ENCODE peak calls at places on chromosome 17, in six cellular contexts. C is foreskin fibroblast, X is GM12865, J is RWPE2, W is thoracic aorta, O is HFF-Myc. H is an unnamed sample.

GRCh38 chr17:65167581-65167980 is 30.4 kb downstream of the RGS9 start:
- DNase-seq in C (no peak), X (no peak), J (no peak), W (no peak), O (no peak), H (no peak)

GRCh38 chr17:50949128-50950001 is 83.2 kb upstream of the TOB1 start:
- DNase-seq in C (no peak), X (no peak), J (no peak), W (no peak), O (no peak), H (no peak)

GRCh38 chr17:33990943-33991706 is 264.0 kb upstream of the CCL2 start:
- DNase-seq in C (no peak), X (no peak), J (no peak), W (no peak), O (no peak), H (no peak)

GRCh38 chr17:20979792-20980083 is 63.1 kb downstream of the USP22 start:
- DNase-seq in C (no peak), X (no peak), J (no peak), W (no peak), O (no peak), H (no peak)

GRCh38 chr17:2615882-2616281 is 22.4 kb downstream of the PAFAH1B1 start:
- DNase-seq in C (no peak), X (no peak), J (no peak), W (no peak), O (no peak), H (no peak)

GRCh38 chr17:1177099-1177996 is 2.4 kb downstream of the ABR start:
- DNase-seq in C (peak), X (no peak), J (no peak), W (no peak), O (no peak), H (peak)

GRCh38 chr17:50290074-50290702 is 15.9 kb downstream of the TMEM92 start:
- DNase-seq in C (peak), X (peak), J (no peak), W (peak), O (peak), H (peak)

GRCh38 chr17:14201595-14201994 is 35.1 kb downstream of the CDRT15 start:
- DNase-seq in C (no peak), X (no peak), J (no peak), W (no peak), O (no peak), H (no peak)

GRCh38 chr17:40110026-40110425 is 9.6 kb upstream of the NR1D1 start:
- DNase-seq in C (no peak), X (no peak), J (no peak), W (no peak), O (no peak), H (no peak)

GRCh38 chr17:18921912-18922451 is 30.0 kb upstream of the SLC5A10 start:
- DNase-seq in C (no peak), X (peak), J (no peak), W (no peak), O (no peak), H (no peak)

GRCh38 chr17:80512233-80512632 is 32.4 kb upstream of the RPTOR start:
- DNase-seq in C (peak), X (no peak), J (no peak), W (no peak), O (no peak), H (peak)

GRCh38 chr17:48441231-48441711 is 11.3 kb upstream of the SKAP1 start:
- DNase-seq in C (no peak), X (peak), J (no peak), W (no peak), O (no peak), H (no peak)

GRCh38 chr17:19248923-19249574 is 11.9 kb downstream of the EPN2 start:
- DNase-seq in C (peak), X (no peak), J (peak), W (no peak), O (peak), H (peak)

GRCh38 chr17:29043539-29044165 is 711 bp downstream of the PIPOX start:
- DNase-seq in C (no peak), X (no peak), J (no peak), W (no peak), O (no peak), H (no peak)

GRCh38 chr17:82101767-82102679 is 4.0 kb upstream of the FASN start:
- DNase-seq in C (peak), X (no peak), J (no peak), W (no peak), O (no peak), H (no peak)

GRCh38 chr17:21275047-21275578 is 9.4 kb upstream of the MAP2K3 start:
- DNase-seq in C (peak), X (no peak), J (no peak), W (no peak), O (no peak), H (no peak)

GRCh38 chr17:28501421-28502284 is 4.5 kb upstream of the FOXN1 start:
- DNase-seq in C (no peak), X (no peak), J (no peak), W (no peak), O (no peak), H (no peak)

GRCh38 chr17:65254166-65254565 is 117.0 kb downstream of the RGS9 start:
- DNase-seq in C (peak), X (no peak), J (no peak), W (no peak), O (no peak), H (no peak)

GRCh38 chr17:56752263-56752662 is 81.5 kb downstream of the C17orf67 start:
- DNase-seq in C (peak), X (no peak), J (no peak), W (no peak), O (no peak), H (no peak)

GRCh38 chr17:6313835-6314234 is 121.1 kb downstream of the AIPL1 start:
- DNase-seq in C (no peak), X (no peak), J (no peak), W (no peak), O (no peak), H (no peak)

GRCh38 chr17:80850817-80851216 is 140.8 kb upstream of the CHMP6 start:
- DNase-seq in C (peak), X (no peak), J (peak), W (no peak), O (no peak), H (no peak)

GRCh38 chr17:48543854-48544355 is 1.0 kb downstream of the HOXB2 start:
- DNase-seq in C (no peak), X (no peak), J (no peak), W (no peak), O (no peak), H (no peak)

GRCh38 chr17:8884336-8884990 is 17.0 kb upstream of the PIK3R6 start:
- DNase-seq in C (no peak), X (no peak), J (no peak), W (no peak), O (no peak), H (no peak)

GRCh38 chr17:63998050-63998720 is at the start of gene PRR29:
- DNase-seq in C (peak), X (peak), J (peak), W (no peak), O (no peak), H (no peak)

DNA sequence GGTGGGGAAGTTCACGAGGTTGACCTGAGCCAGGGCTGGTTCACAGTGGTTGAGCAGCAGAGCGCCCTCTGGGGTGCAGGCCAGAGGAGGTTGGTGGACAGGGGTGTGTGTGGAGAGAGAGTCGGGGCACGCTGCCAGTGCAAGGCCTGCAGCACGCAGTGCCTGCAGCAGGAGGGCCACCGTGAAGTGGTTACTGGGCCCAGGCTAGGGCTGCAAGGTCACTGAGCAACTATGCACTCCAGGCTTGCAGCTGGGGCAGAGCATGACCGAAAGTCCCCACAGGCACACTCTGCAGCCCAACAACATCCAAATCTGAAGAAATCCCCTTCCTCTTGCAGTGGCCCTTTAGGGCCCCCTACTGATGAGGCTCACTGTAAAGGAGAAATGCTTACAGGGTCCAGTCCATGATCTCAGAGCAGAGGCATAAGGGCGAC is 89.1 kb upstream of the NOL11 start:
- DNase-seq in C (peak), X (peak), J (no peak), W (no peak), O (no peak), H (no peak)
- TF ChIP-seq CTCF in C (no peak), X (peak), J (no peak), W (no peak), O (peak), H (peak)

DNA sequence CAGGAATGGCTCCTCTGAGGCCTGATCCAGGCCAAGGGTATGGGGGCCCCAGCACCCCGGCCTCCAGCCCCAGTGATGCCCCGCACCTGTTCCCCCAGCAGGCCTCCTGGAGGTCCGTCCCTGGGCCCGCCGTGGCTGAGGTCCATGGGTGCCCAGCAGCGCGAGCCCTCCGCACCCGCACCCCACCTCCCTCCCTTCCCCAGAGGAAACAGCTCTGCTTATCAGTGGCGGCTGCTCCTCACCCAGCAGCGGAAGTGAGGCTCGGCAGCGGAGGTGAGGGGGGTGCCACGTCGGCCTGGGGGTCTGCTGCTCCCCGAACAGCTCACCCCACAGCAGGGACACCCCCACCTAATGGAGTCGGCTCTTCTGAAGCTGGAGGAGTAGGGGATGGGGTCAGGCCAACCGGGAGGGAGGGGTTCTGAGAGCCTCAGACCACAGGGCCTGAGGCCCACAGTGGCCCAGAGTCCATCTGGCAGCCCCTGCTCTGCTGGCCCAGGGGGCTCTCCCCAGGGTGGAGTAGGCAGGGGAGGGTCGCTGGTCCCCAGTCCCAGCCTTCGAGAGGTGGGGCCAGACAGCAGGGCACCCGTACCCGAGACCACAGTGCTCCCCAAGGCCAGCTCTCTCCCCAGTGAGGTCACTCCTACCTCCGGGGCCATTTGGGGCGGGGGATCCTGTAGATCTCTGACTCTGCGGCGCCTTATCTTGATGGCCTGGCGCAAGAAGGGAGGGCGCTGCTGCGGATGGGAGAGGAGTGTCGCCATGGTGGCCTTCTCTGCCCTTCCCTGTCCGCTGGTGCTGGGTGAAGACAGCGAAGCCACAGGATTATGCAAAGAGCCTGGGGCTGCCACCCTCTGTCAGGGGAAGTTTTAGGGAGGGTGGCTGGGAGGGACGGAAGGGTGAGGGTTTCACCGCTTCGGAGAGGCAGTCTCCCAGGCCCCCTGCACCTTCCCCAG is at the start of gene UNC13D:
- DNase-seq in C (no peak), X (peak), J (peak), W (no peak), O (no peak), H (no peak)
- H3K4me3 ChIP-seq in C (no peak), X (peak), J (no peak), W (peak), O (no peak), H (no peak)

GRCh38 chr17:38559880-38560230 is 45.9 kb downstream of the SRCIN1 start:
- DNase-seq in C (no peak), X (no peak), J (no peak), W (no peak), O (no peak), H (no peak)

GRCh38 chr17:38558751-38559024 is 47.1 kb downstream of the SRCIN1 start:
- DNase-seq in C (no peak), X (no peak), J (no peak), W (no peak), O (no peak), H (no peak)

GRCh38 chr17:38557836-38558750 is 47.7 kb downstream of the SRCIN1 start:
- DNase-seq in C (peak), X (peak), J (peak), W (peak), O (peak), H (peak)

GRCh38 chr17:38560503-38561318 is 45.0 kb downstream of the SRCIN1 start:
- DNase-seq in C (peak), X (no peak), J (no peak), W (no peak), O (no peak), H (no peak)

GRCh38 chr17:38559025-38559879 is 46.5 kb downstream of the SRCIN1 start:
- DNase-seq in C (peak), X (peak), J (peak), W (no peak), O (no peak), H (no peak)
- TF ChIP-seq CTCF in C (no peak), X (peak), J (no peak), W (no peak), O (no peak), H (no peak)

GRCh38 chr17:36934759-36935630 is 2.3 kb upstream of the LHX1 start:
- DNase-seq in C (peak), X (no peak), J (peak), W (no peak), O (no peak), H (no peak)
- H3K4me3 ChIP-seq in C (no peak), X (no peak), J (no peak), W (peak), O (no peak), H (no peak)

GRCh38 chr17:60641810-60642220 is 35.8 kb upstream of the BCAS3 start:
- DNase-seq in C (peak), X (peak), J (no peak), W (no peak), O (peak), H (peak)
- TF ChIP-seq CTCF in C (peak), X (peak), J (peak), W (peak), O (peak), H (peak)

GRCh38 chr17:75830168-75831031 is 13.8 kb downstream of the UNC13D start:
- DNase-seq in C (no peak), X (no peak), J (peak), W (no peak), O (no peak), H (no peak)

GRCh38 chr17:75832164-75832651 is 12.0 kb downstream of the UNC13D start:
- DNase-seq in C (peak), X (no peak), J (no peak), W (no peak), O (peak), H (peak)

GRCh38 chr17:75831032-75831567 is 13.1 kb downstream of the UNC13D start:
- DNase-seq in C (no peak), X (no peak), J (no peak), W (no peak), O (no peak), H (no peak)

GRCh38 chr17:75834279-75834920 is 9.8 kb downstream of the UNC13D start:
- DNase-seq in C (no peak), X (no peak), J (no peak), W (no peak), O (no peak), H (no peak)

GRCh38 chr17:75832652-75833400 is 11.4 kb downstream of the UNC13D start:
- DNase-seq in C (no peak), X (no peak), J (no peak), W (no peak), O (no peak), H (no peak)
- H3K4me3 ChIP-seq in C (no peak), X (no peak), J (no peak), W (no peak), O (no peak), H (no peak)

DNA sequence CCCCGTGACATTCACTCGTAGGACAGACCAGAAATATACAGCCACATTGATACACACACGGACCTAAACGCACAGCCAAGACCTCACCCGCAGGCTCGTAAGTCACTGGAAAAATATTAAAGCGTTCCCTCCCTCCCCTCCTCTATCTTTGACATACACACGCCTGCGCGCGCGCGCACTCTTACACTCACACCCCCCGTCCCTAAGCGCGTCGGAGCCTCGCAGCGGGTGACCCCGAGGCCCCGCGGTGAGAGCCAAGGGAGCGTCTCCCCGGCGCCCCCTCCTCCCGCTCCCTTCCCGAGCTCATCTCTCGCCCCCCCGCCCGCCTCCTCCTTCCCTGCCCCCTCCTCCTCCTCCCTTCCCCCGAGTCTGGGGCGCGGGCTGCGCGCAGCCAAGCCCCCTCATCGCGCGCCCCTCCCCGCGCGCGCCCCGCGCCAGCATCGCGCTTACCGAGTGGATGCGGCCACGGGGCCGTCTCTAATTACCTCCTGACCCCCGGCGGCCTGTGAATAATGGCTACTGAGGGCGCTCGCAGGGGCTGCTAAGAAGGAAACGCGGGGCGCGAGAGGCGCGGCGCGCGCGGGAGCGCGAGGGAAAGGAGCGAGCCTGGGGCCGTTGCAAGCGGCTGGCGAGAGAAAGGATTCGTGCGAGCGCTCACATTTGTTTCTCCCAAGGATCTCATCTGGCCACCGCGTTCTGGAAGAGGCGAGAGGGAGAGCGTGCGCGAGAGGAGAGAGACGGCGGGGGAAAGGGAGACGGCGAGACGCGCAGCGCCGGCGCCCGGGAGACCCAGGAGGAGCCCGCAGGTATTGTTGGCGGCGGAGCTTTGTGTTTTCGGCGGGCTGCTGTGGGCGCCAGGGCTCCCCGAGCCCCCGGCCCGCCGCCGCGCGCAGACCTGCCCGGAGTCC is 42.4 kb downstream of the RAI1 start:
- DNase-seq in C (peak), X (peak), J (no peak), W (no peak), O (no peak), H (peak)
- TF ChIP-seq CTCF in C (no peak), X (no peak), J (no peak), W (no peak), O (no peak), H (no peak)

GRCh38 chr17:27381007-27381501 is 75.2 kb upstream of the KSR1 start:
- DNase-seq in C (peak), X (peak), J (no peak), W (no peak), O (no peak), H (no peak)
- H3K4me3 ChIP-seq in C (no peak), X (no peak), J (no peak), W (no peak), O (no peak), H (no peak)

GRCh38 chr17:38918916-38919315 is 6.5 kb upstream of the LASP1NB start:
- DNase-seq in C (no peak), X (no peak), J (no peak), W (no peak), O (no peak), H (no peak)

GRCh38 chr17:38916771-38917170 is 8.6 kb upstream of the LASP1NB start:
- DNase-seq in C (no peak), X (no peak), J (no peak), W (no peak), O (no peak), H (no peak)

GRCh38 chr17:38919316-38920078 is 5.9 kb upstream of the LASP1NB start:
- DNase-seq in C (no peak), X (no peak), J (no peak), W (no peak), O (no peak), H (no peak)

GRCh38 chr17:38917259-38917658 is 8.2 kb upstream of the LASP1NB start:
- DNase-seq in C (no peak), X (no peak), J (no peak), W (no peak), O (no peak), H (no peak)

DNA sequence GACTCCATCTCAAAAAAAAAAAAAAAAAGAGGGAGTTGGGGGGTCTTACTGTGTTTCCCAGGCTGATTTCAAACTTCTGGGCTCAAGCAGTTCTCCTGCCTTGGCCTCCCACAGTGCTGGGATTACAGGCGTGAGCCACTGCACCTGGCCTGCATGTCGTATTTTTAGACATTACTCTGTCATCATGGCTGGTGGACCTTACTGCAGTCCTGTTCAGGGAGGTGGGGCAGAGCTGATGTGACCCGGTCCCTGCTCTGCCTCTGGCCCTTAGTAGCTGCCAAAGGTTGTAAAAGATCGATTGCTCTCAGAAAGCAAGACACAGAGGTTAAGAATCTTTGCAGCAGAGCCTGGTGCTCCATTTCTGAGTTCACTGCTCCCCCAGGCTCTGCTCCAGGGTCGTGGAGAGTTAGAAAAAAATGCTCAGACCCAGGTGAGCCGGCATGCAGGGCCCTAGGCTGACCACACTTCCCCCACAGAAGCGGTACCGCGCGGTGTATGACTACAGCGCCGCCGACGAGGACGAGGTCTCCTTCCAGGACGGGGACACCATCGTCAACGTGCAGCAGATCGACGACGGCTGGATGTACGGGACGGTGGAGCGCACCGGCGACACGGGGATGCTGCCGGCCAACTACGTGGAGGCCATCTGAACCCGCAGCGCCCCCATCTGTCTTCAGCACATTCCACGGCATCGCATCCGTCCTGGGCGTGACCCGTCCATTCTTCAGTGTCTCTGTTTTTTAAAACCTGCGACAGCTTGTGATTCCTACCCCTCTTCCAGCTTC is 7.1 kb upstream of the LASP1NB start:
- DNase-seq in C (no peak), X (no peak), J (no peak), W (no peak), O (no peak), H (no peak)
- TF ChIP-seq CTCF in C (no peak), X (no peak), J (no peak), W (no peak), O (peak), H (no peak)

H was measured in astrocyte of the cerebellum.